ENCODE peak calls at places on chromosomes 12 and 14, in eight cellular contexts. S is H1; D is gastrocnemius medialis; K is right lobe of liver; L is PC-3; E is colonic mucosa; C is CD4-positive, CD25-positive, alpha-beta regulatory T cell; J is small intestine. W is an unnamed sample.

GRCh38 chr12:17778242-17778641 is 311.8 kb downstream of the RERGL start:
- DNase-seq in S (no peak), D (no peak), K (no peak), L (peak; percentile 27), E (no peak), C (no peak), J (no peak), W (no peak)

GRCh38 chr12:3727877-3728632 is 24.9 kb downstream of the CRACR2A start:
- DNase-seq in S (no peak), D (no peak), K (no peak), L (no peak), E (no peak), C (no peak), J (peak; percentile 44), W (peak; percentile 41)

GRCh38 chr12:55745361-55746146 is 2.6 kb downstream of the GDF11 start:
- DNase-seq in S (peak; percentile 77), D (no peak), K (no peak), L (no peak), E (no peak), C (no peak), J (no peak), W (no peak)

GRCh38 chr14:69518341-69519101 is 34.0 kb downstream of the PLEKHD1 start:
- DNase-seq in S (no peak), D (no peak), K (no peak), L (no peak), E (no peak), C (no peak), J (no peak), W (no peak)

GRCh38 chr12:48183876-48184548 is 568 bp downstream of the CCDC184 start:
- DNase-seq in S (peak; percentile 60), D (no peak), K (no peak), L (no peak), E (no peak), C (peak; percentile 4), J (no peak), W (no peak)

GRCh38 chr12:132505852-132506219 is 15.9 kb downstream of the FBRSL1 start:
- DNase-seq in S (no peak), D (no peak), K (no peak), L (no peak), E (no peak), C (no peak), J (no peak), W (no peak)

GRCh38 chr12:49483621-49484020 is 55.2 kb upstream of the KCNH3 start:
- DNase-seq in S (no peak), D (no peak), K (no peak), L (no peak), E (no peak), C (no peak), J (no peak), W (no peak)

GRCh38 chr14:37289688-37290087 is 92.0 kb downstream of the MIPOL1 start:
- DNase-seq in S (no peak), D (no peak), K (no peak), L (no peak), E (no peak), C (no peak), J (no peak), W (no peak)

DNA sequence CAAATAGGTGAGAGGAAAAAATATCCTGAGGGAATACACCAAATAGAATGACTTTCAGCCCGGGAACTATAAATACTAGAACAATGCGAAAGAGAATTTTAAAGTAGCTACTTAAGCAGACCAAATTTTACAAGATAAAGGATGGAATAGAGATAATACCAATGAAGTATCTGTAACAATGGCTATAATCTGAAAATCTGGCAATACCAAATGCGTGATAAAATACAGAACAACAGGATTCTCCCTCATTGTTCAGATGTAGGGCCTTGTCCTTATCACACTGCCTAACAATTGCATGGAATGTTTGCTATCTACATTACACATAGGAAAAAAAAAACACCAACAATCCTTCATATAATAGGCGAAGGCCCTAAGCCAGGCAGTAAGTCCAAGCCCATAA is 815.4 kb upstream of the MDGA2 start:
- DNase-seq in S (no peak), D (no peak), K (no peak), L (no peak), E (no peak), C (no peak), J (no peak), W (no peak)
- H3K27ac ChIP-seq in S (no peak overlapping the region), D (no peak overlapping the region), K (no peak overlapping the region), L (no peak overlapping the region), E (no peak overlapping the region), C (no peak overlapping the region), J (no peak overlapping the region), W (no peak overlapping the region)

GRCh38 chr14:21103165-21103709 is 2.4 kb downstream of the TMEM253 start:
- DNase-seq in S (no peak), D (no peak), K (no peak), L (no peak), E (no peak), C (no peak), J (no peak), W (no peak)
- H3K4me1 ChIP-seq in S (peaks cover 25% of the 10 kb centered on the region), D (peaks cover 42% of the 10 kb centered on the region), K (peaks cover 46% of the 10 kb centered on the region), L (peaks cover 50% of the 10 kb centered on the region), E (peaks cover 22% of the 10 kb centered on the region), C (peaks cover 26% of the 10 kb centered on the region), J (peaks cover 6% of the 10 kb centered on the region), W (peaks cover 3% of the 10 kb centered on the region)

GRCh38 chr14:68263563-68264350 is 444.2 kb downstream of the RAD51B start:
- DNase-seq in S (no peak), D (no peak), K (no peak), L (no peak), E (no peak), C (no peak), J (no peak), W (no peak)

GRCh38 chr14:68266998-68267397 is 447.4 kb downstream of the RAD51B start:
- DNase-seq in S (no peak), D (no peak), K (no peak), L (no peak), E (no peak), C (no peak), J (no peak), W (no peak)

GRCh38 chr14:68260121-68260520 is 440.5 kb downstream of the RAD51B start:
- DNase-seq in S (no peak), D (no peak), K (no peak), L (no peak), E (no peak), C (no peak), J (no peak), W (no peak)

GRCh38 chr14:68261092-68261842 is 441.7 kb downstream of the RAD51B start:
- DNase-seq in S (no peak), D (no peak), K (no peak), L (no peak), E (no peak), C (no peak), J (no peak), W (no peak)

GRCh38 chr14:68262567-68262966 is 443.0 kb downstream of the RAD51B start:
- DNase-seq in S (no peak), D (no peak), K (no peak), L (no peak), E (no peak), C (no peak), J (no peak), W (no peak)
- H3K27ac ChIP-seq in S (no peak overlapping the region), D (no peak overlapping the region), K (no peak overlapping the region), L (no peak overlapping the region), E (no peak overlapping the region), C (no peak overlapping the region), J (no peak overlapping the region), W (peak overlapping the region; percentile 64)

GRCh38 chr12:30021046-30021833 is 237.5 kb upstream of the TMTC1 start:
- DNase-seq in S (no peak), D (no peak), K (no peak), L (peak; percentile 31), E (no peak), C (no peak), J (no peak), W (no peak)
- H3K4me1 ChIP-seq in S (no peaks in the 10 kb centered on the region), D (no peaks in the 10 kb centered on the region), K (peaks cover 3% of the 10 kb centered on the region), L (peaks cover 4% of the 10 kb centered on the region), E (no peaks in the 10 kb centered on the region), C (no peaks in the 10 kb centered on the region), J (no peaks in the 10 kb centered on the region), W (no peaks in the 10 kb centered on the region)

GRCh38 chr12:2551097-2551496 is 243.7 kb upstream of the FKBP4 start:
- DNase-seq in S (no peak), D (no peak), K (no peak), L (no peak), E (no peak), C (no peak), J (no peak), W (no peak)

GRCh38 chr12:2552000-2552399 is 242.8 kb upstream of the FKBP4 start:
- DNase-seq in S (no peak), D (no peak), K (no peak), L (no peak), E (no peak), C (no peak), J (no peak), W (no peak)

GRCh38 chr12:2553388-2554126 is 241.2 kb upstream of the FKBP4 start:
- DNase-seq in S (no peak), D (no peak), K (no peak), L (no peak), E (no peak), C (no peak), J (no peak), W (no peak)

GRCh38 chr12:2550470-2551090 is 244.2 kb upstream of the FKBP4 start:
- DNase-seq in S (no peak), D (no peak), K (no peak), L (peak; percentile 38), E (no peak), C (no peak), J (peak; percentile 9), W (no peak)

DNA sequence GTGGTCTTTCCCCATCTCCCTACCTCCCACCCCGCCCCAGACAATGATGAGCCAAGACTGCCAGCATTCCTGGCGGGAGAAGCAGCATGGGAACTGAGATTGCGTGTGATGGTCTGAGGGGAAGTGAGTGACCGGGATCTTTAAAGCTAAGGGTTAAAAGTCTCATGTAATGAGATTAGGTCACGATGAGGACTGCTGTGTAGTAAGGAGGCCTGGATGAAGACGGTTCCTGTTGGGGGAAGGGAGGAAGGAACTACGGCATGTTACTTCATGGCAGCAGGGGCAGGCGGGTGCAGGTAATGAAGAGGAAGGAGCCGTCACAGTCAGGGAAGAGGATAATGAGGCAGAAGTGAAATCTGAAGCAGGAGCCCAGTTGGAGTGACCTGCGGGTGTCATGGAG is 243.3 kb upstream of the FKBP4 start:
- DNase-seq in S (no peak), D (no peak), K (no peak), L (no peak), E (no peak), C (no peak), J (no peak), W (no peak)
- H3K27ac ChIP-seq in S (no peak overlapping the region), D (no peak overlapping the region), K (no peak overlapping the region), L (no peak overlapping the region), E (no peak overlapping the region), C (no peak overlapping the region), J (no peak overlapping the region), W (no peak overlapping the region)

GRCh38 chr12:53051881-53052412 is 2.1 kb downstream of the TNS2 start:
- DNase-seq in S (no peak), D (no peak), K (peak; percentile 52), L (no peak), E (no peak), C (no peak), J (no peak), W (no peak)
- H3K4me1 ChIP-seq in S (peaks cover 48% of the 10 kb centered on the region), D (peaks cover 50% of the 10 kb centered on the region), K (peaks cover 42% of the 10 kb centered on the region), L (peaks cover 63% of the 10 kb centered on the region), E (peaks cover 38% of the 10 kb centered on the region), C (peaks cover 21% of the 10 kb centered on the region), J (peaks cover 6% of the 10 kb centered on the region), W (peaks cover 9% of the 10 kb centered on the region)

GRCh38 chr14:102457491-102457890 is 52.1 kb downstream of the ANKRD9 start:
- DNase-seq in S (no peak), D (no peak), K (peak; percentile 30), L (no peak), E (no peak), C (no peak), J (no peak), W (no peak)
- H3K27ac ChIP-seq in S (no peak overlapping the region), D (no peak overlapping the region), K (no peak overlapping the region), L (no peak overlapping the region), E (no peak overlapping the region), C (no peak overlapping the region), J (no peak overlapping the region), W (no peak overlapping the region)